ENCODE peak calls at places on chromosomes 6 and 20, in six cellular contexts. One of them, this sample, is unnamed.
A peak's percentile ranks its signal among the peaks of the same experiment; 100 is the strongest.

GRCh38 chr6:106309024-106309423 is 16.5 kb downstream of the ATG5 start:
- DNase-seq in OCI-LY7: no peak
- DNase-seq in prostate gland: no peak
- DNase-seq in keratinocyte: no peak
- DNase-seq in ascending aorta: no peak
- DNase-seq in right cardiac atrium: no peak
- DNase-seq in this sample: no peak

GRCh38 chr6:129614464-129614863 is 95.5 kb downstream of the ARHGAP18 start:
- DNase-seq in keratinocyte: no peak
- DNase-seq in OCI-LY7: no peak
- DNase-seq in right cardiac atrium: no peak
- DNase-seq in ascending aorta: no peak
- DNase-seq in prostate gland: no peak
- DNase-seq in this sample: no peak

GRCh38 chr6:27471365-27472115 is 1.4 kb downstream of the ZNF184 start:
- DNase-seq in prostate gland: no peak
- DNase-seq in ascending aorta: no peak
- DNase-seq in right cardiac atrium: no peak
- DNase-seq in OCI-LY7: peak; percentile 19
- DNase-seq in keratinocyte: no peak
- DNase-seq in this sample: no peak

GRCh38 chr6:36809933-36810844 is 29.1 kb downstream of the CPNE5 start:
- DNase-seq in prostate gland: no peak
- DNase-seq in right cardiac atrium: no peak
- DNase-seq in OCI-LY7: no peak
- DNase-seq in ascending aorta: no peak
- DNase-seq in keratinocyte: no peak
- DNase-seq in this sample: no peak

GRCh38 chr6:44670146-44670545 is 282.6 kb downstream of the CDC5L start:
- DNase-seq in right cardiac atrium: no peak
- DNase-seq in ascending aorta: no peak
- DNase-seq in keratinocyte: no peak
- DNase-seq in prostate gland: no peak
- DNase-seq in OCI-LY7: no peak
- DNase-seq in this sample: no peak

GRCh38 chr20:36275441-36276189 is 30.5 kb upstream of the DLGAP4 start:
- DNase-seq in right cardiac atrium: no peak
- DNase-seq in OCI-LY7: no peak
- DNase-seq in prostate gland: no peak
- DNase-seq in ascending aorta: no peak
- DNase-seq in keratinocyte: no peak
- DNase-seq in this sample: no peak

GRCh38 chr6:85484941-85485340 is 35.1 kb downstream of the NT5E start:
- DNase-seq in right cardiac atrium: no peak
- DNase-seq in prostate gland: no peak
- DNase-seq in OCI-LY7: no peak
- DNase-seq in ascending aorta: no peak
- DNase-seq in keratinocyte: no peak
- DNase-seq in this sample: no peak

GRCh38 chr6:44285552-44286284 is 15.5 kb downstream of the TMEM151B start:
- DNase-seq in right cardiac atrium: no peak
- DNase-seq in OCI-LY7: no peak
- DNase-seq in ascending aorta: no peak
- DNase-seq in keratinocyte: no peak
- DNase-seq in prostate gland: no peak
- DNase-seq in this sample: no peak

GRCh38 chr6:151847064-151847463 is 39.6 kb downstream of the ESR1 start:
- DNase-seq in right cardiac atrium: peak; percentile 46
- DNase-seq in prostate gland: no peak
- DNase-seq in ascending aorta: no peak
- DNase-seq in keratinocyte: no peak
- DNase-seq in OCI-LY7: peak; percentile 24
- DNase-seq in this sample: no peak

GRCh38 chr6:37680668-37681067 is 17.0 kb downstream of the MDGA1 start:
- DNase-seq in keratinocyte: no peak
- DNase-seq in ascending aorta: no peak
- DNase-seq in OCI-LY7: no peak
- DNase-seq in right cardiac atrium: peak; percentile 79
- DNase-seq in prostate gland: no peak
- DNase-seq in this sample: peak; percentile 23

GRCh38 chr6:75024796-75025195 is 181.1 kb downstream of the COL12A1 start:
- DNase-seq in OCI-LY7: no peak
- DNase-seq in right cardiac atrium: no peak
- DNase-seq in prostate gland: no peak
- DNase-seq in ascending aorta: no peak
- DNase-seq in keratinocyte: no peak
- DNase-seq in this sample: no peak

GRCh38 chr6:110858016-110858415 is 16.6 kb upstream of the AMD1 start:
- DNase-seq in OCI-LY7: no peak
- DNase-seq in ascending aorta: no peak
- DNase-seq in right cardiac atrium: no peak
- DNase-seq in prostate gland: no peak
- DNase-seq in keratinocyte: no peak
- DNase-seq in this sample: no peak

DNA sequence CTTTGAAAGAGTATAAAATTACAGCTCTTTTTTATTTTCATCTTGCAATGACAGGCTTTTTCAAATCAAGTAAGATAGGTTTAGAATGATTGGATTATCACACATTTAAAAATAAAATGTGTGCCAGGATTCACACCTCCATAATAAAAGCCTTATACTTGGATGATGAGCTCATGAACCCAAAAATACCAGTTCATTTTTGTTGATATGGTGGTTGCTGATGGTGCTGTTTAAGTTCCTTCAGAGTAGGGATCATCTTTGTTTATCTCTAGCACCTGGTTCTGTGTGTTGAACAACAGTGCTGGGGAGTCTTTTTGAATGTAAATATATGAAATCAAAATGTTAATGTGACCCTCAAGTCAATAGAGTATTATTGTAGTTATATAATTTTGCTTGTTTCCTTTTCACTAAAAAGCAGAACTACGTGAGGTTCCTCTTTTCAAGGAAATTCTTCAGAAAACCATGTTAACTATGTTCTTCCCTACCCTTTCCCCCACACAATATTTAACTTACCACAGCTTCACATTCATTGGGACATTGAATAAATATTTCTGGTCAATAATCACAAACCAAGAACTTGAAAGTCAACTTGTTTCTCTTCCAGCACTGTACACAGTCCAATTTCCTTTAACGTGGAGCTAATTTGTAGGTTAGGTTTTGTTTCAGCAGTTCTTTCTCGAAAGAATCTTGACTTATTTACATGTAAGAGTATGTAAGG is 945.8 kb upstream of the CITED2 start:
- DNase-seq in OCI-LY7: no peak
- DNase-seq in right cardiac atrium: no peak
- DNase-seq in keratinocyte: no peak
- DNase-seq in ascending aorta: no peak
- DNase-seq in prostate gland: no peak
- DNase-seq in this sample: no peak
- H3K27ac ChIP-seq in OCI-LY7: no peak overlapping the region
- H3K27ac ChIP-seq in right cardiac atrium: no peak overlapping the region
- H3K27ac ChIP-seq in keratinocyte: no peak overlapping the region
- H3K27ac ChIP-seq in ascending aorta: peak overlapping the region; percentile 14
- H3K27ac ChIP-seq in prostate gland: peak overlapping the region; percentile 5
- H3K27ac ChIP-seq in this sample: no peak overlapping the region

GRCh38 chr6:16343593-16343992 is 105.2 kb downstream of the GMPR start:
- DNase-seq in prostate gland: no peak
- DNase-seq in ascending aorta: no peak
- DNase-seq in right cardiac atrium: no peak
- DNase-seq in OCI-LY7: no peak
- DNase-seq in keratinocyte: no peak
- DNase-seq in this sample: no peak
- H3K4me1 ChIP-seq in prostate gland: no peaks in the 10 kb centered on the region
- H3K4me1 ChIP-seq in ascending aorta: peaks cover 13% of the 10 kb centered on the region
- H3K4me1 ChIP-seq in right cardiac atrium: peaks cover 7% of the 10 kb centered on the region
- H3K4me1 ChIP-seq in OCI-LY7: no peaks in the 10 kb centered on the region
- H3K4me1 ChIP-seq in keratinocyte: peaks cover 29% of the 10 kb centered on the region
- H3K4me1 ChIP-seq in this sample: no peaks in the 10 kb centered on the region

GRCh38 chr6:32129297-32130088 is 595 bp downstream of the FKBPL start:
- DNase-seq in OCI-LY7: no peak
- DNase-seq in keratinocyte: no peak
- DNase-seq in right cardiac atrium: peak; percentile 94
- DNase-seq in ascending aorta: no peak
- DNase-seq in prostate gland: no peak
- DNase-seq in this sample: no peak

GRCh38 chr6:32128751-32129296 is 778 bp upstream of the ATF6B start:
- DNase-seq in right cardiac atrium: no peak
- DNase-seq in OCI-LY7: no peak
- DNase-seq in prostate gland: no peak
- DNase-seq in ascending aorta: no peak
- DNase-seq in keratinocyte: no peak
- DNase-seq in this sample: no peak

GRCh38 chr6:32127409-32127716 is 683 bp downstream of the ATF6B start:
- DNase-seq in OCI-LY7: no peak
- DNase-seq in keratinocyte: no peak
- DNase-seq in prostate gland: no peak
- DNase-seq in right cardiac atrium: no peak
- DNase-seq in ascending aorta: no peak
- DNase-seq in this sample: no peak

GRCh38 chr6:32127717-32128592 is at the start of gene ATF6B:
- DNase-seq in prostate gland: peak; percentile 99
- DNase-seq in right cardiac atrium: peak; percentile 99
- DNase-seq in OCI-LY7: peak; percentile 99
- DNase-seq in keratinocyte: peak; percentile 97
- DNase-seq in ascending aorta: peak; percentile 99
- DNase-seq in this sample: peak; percentile 98

GRCh38 chr6:32126880-32127279 is 1.2 kb downstream of the ATF6B start:
- DNase-seq in right cardiac atrium: no peak
- DNase-seq in keratinocyte: no peak
- DNase-seq in prostate gland: no peak
- DNase-seq in OCI-LY7: no peak
- DNase-seq in ascending aorta: no peak
- DNase-seq in this sample: no peak
- H3K27ac ChIP-seq in right cardiac atrium: no peak overlapping the region
- H3K27ac ChIP-seq in keratinocyte: peak overlapping the region; percentile 94
- H3K27ac ChIP-seq in prostate gland: peak overlapping the region; percentile 89
- H3K27ac ChIP-seq in OCI-LY7: no peak overlapping the region
- H3K27ac ChIP-seq in ascending aorta: no peak overlapping the region
- H3K27ac ChIP-seq in this sample: no peak overlapping the region

DNA sequence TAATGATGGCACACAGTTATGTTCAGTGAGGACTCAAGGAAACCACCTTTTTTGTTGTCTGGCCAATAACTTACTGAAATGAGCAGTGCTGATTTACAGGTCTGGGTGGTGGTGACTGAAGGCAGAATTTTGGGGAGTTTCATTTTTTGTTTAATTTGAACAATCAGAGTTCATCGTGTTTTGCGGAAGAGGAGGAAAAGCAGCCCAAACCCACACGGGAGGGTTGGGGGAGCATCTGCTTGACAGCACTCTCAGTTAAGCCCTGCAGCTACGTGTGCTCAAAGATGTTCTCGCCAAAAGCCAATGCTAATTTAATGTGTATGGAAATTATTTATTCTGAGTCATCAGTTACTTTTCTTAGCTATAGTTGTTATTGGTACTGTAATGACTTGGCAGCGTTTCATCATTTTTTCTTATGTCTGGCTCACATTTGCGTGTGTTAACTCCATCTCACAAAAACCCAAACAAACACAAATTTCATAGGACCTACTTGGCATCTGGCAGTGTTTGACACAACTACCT is 89.2 kb downstream of the UST start:
- DNase-seq in right cardiac atrium: no peak
- DNase-seq in OCI-LY7: no peak
- DNase-seq in prostate gland: no peak
- DNase-seq in keratinocyte: no peak
- DNase-seq in ascending aorta: no peak
- DNase-seq in this sample: no peak
- H3K4me1 ChIP-seq in right cardiac atrium: no peaks in the 10 kb centered on the region
- H3K4me1 ChIP-seq in OCI-LY7: no peaks in the 10 kb centered on the region
- H3K4me1 ChIP-seq in prostate gland: no peaks in the 10 kb centered on the region
- H3K4me1 ChIP-seq in keratinocyte: peaks cover 38% of the 10 kb centered on the region
- H3K4me1 ChIP-seq in ascending aorta: peaks cover 5% of the 10 kb centered on the region
- H3K4me1 ChIP-seq in this sample: no peaks in the 10 kb centered on the region

GRCh38 chr6:167858086-167858591 is 31.4 kb downstream of the AFDN start:
- DNase-seq in right cardiac atrium: no peak
- DNase-seq in prostate gland: no peak
- DNase-seq in ascending aorta: no peak
- DNase-seq in OCI-LY7: no peak
- DNase-seq in keratinocyte: no peak
- DNase-seq in this sample: no peak
- H3K27ac ChIP-seq in right cardiac atrium: no peak overlapping the region
- H3K27ac ChIP-seq in prostate gland: no peak overlapping the region
- H3K27ac ChIP-seq in ascending aorta: no peak overlapping the region
- H3K27ac ChIP-seq in OCI-LY7: no peak overlapping the region
- H3K27ac ChIP-seq in keratinocyte: no peak overlapping the region
- H3K27ac ChIP-seq in this sample: no peak overlapping the region

This sample was measured in colonic mucosa.